ENCODE peak calls at places on chromosome 12, in nine cellular contexts. H is small intestine, R is colonic mucosa, O is OCI-LY7, W is A673, J is thyroid gland, K is upper lobe of right lung, X is uterus, S is mesendoderm. G is an unnamed sample. For H3K36me3, the result is how much of the 10 kb centered on the place peaks cover.

GRCh38 chr12:7460375-7461259 is 16.7 kb upstream of the CD163L1 start:
- DNase-seq in K (no peak), X (no peak), W (peak), S (peak), R (peak), J (peak), O (peak), H (peak), G (no peak)

GRCh38 chr12:76984566-76984965 is 80.8 kb downstream of the E2F7 start:
- DNase-seq in W (no peak), H (no peak), X (no peak), J (no peak), O (no peak), R (no peak), S (no peak), K (no peak), G (no peak)

GRCh38 chr12:12513416-12514006 is 49.2 kb downstream of the DUSP16 start:
- DNase-seq in H (no peak), O (no peak), J (no peak), S (no peak), R (no peak), K (no peak), X (no peak), W (no peak), G (no peak)

GRCh38 chr12:50862316-50862715 is 19.6 kb downstream of the TMPRSS12 start:
- DNase-seq in X (no peak), O (no peak), W (no peak), J (no peak), K (no peak), H (peak), S (no peak), R (no peak), G (no peak)

GRCh38 chr12:33566403-33566802 is 126.8 kb upstream of the SYT10 start:
- DNase-seq in O (no peak), S (no peak), H (no peak), W (no peak), R (no peak), J (no peak), K (no peak), X (no peak), G (no peak)

GRCh38 chr12:25131270-25131669 is 63.7 kb downstream of the DNAI7 start:
- DNase-seq in S (no peak), X (no peak), R (no peak), H (no peak), J (no peak), K (no peak), W (no peak), O (no peak), G (no peak)

GRCh38 chr12:15590180-15590826 is 198.9 kb downstream of the EPS8 start:
- DNase-seq in J (peak), S (peak), K (no peak), R (peak), H (peak), W (peak), O (peak), X (peak), G (peak)

GRCh38 chr12:50017047-50017446 is 8.2 kb downstream of the RACGAP1 start:
- DNase-seq in R (peak), S (no peak), O (no peak), W (peak), H (peak), X (peak), K (no peak), J (peak), G (peak)

GRCh38 chr12:26226629-26227375 is 31.4 kb downstream of the SSPN start:
- DNase-seq in S (peak), H (peak), J (peak), O (no peak), W (no peak), R (no peak), K (no peak), X (no peak), G (no peak)

GRCh38 chr12:14948672-14949071 is 10.3 kb upstream of the ERP27 start:
- DNase-seq in H (peak), R (peak), K (no peak), O (peak), J (peak), S (peak), X (peak), W (peak), G (no peak)

GRCh38 chr12:52740591-52740990 is 36.6 kb downstream of the KRT76 start:
- DNase-seq in O (no peak), K (no peak), H (peak), S (no peak), W (peak), J (no peak), R (no peak), X (no peak), G (no peak)

GRCh38 chr12:87812711-87813110 is 216.5 kb downstream of the C12orf50 start:
- DNase-seq in K (no peak), W (no peak), S (no peak), J (no peak), X (no peak), R (no peak), O (no peak), H (no peak), G (no peak)

GRCh38 chr12:130622803-130623202 is 93.3 kb downstream of the RIMBP2 start:
- DNase-seq in K (no peak), J (no peak), X (no peak), O (no peak), R (no peak), H (peak), S (no peak), W (no peak), G (no peak)

GRCh38 chr12:130619378-130619970 is 96.6 kb downstream of the RIMBP2 start:
- DNase-seq in S (peak), H (peak), W (no peak), X (no peak), K (no peak), O (no peak), J (no peak), R (no peak), G (no peak)

GRCh38 chr12:130621696-130622298 is 94.3 kb downstream of the RIMBP2 start:
- DNase-seq in H (no peak), S (no peak), W (no peak), R (no peak), O (no peak), X (no peak), J (no peak), K (no peak), G (no peak)

GRCh38 chr12:130620756-130621155 is 95.3 kb downstream of the RIMBP2 start:
- DNase-seq in H (no peak), X (no peak), J (no peak), W (no peak), S (no peak), K (no peak), O (no peak), R (no peak), G (no peak)

DNA sequence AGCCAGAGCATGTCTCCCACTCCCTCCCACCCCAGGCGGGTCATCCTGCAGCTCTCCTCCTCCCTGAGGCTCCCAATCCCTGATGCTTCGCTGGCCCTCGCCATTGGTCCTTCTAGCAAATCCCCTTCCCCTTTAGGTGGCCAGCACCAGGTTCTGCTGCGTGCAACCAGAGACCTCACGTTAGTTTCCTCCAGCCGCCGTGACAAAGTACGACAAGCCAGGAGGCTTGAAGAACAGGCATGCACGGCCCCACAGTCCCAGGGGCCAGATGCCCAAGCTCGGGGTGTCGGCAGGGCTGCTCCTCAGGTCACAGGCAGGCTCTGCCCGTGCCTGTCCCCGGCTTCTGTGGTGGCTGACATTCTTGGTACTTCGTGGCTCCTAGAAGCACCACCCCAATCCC is 95.8 kb downstream of the RIMBP2 start:
- DNase-seq in H (no peak), X (no peak), W (no peak), R (no peak), K (no peak), J (no peak), O (no peak), S (no peak), G (no peak)
- H3K36me3 ChIP-seq in H (under half), X (under half), W (under half), R (under half), K (under half), J (under half), O (under half), S (under half), G (under half)

DNA sequence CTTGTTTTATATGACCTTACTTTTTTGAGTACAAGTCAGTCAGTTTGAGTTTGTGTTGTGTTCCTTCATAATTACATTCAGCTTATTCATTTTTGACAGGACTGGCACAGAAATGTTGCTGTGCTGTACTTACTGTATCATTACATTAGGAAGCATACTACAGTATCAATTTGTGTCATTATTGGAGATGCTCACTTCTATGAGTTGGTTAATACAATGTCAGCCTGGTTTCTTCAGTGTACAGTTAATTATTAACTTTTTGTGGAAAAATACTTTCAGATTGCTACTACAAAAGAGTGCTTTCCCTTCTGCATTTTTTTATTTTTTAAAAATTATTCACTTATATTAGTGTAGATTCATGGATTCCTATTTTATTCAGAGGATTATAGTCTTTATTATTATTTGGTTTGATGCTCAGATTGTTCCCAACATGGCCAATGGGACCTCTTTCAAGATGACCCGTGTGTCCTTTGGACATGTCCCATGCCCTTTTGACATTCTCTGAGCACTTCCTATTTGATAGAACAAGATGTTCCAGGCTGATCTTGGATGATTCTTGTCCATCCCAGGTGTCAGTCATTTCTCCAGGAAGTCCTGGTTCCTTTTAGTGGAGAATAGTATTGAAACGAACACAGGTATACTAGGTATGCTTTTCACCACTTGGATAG is 66.6 kb downstream of the MON2 start:
- DNase-seq in H (no peak), W (no peak), R (no peak), S (no peak), K (no peak), X (no peak), O (no peak), J (no peak), G (no peak)
- H3K36me3 ChIP-seq in H (under half), W (under half), R (under half), S (under half), K (under half), X (under half), O (half or more), J (under half), G (under half)

DNA sequence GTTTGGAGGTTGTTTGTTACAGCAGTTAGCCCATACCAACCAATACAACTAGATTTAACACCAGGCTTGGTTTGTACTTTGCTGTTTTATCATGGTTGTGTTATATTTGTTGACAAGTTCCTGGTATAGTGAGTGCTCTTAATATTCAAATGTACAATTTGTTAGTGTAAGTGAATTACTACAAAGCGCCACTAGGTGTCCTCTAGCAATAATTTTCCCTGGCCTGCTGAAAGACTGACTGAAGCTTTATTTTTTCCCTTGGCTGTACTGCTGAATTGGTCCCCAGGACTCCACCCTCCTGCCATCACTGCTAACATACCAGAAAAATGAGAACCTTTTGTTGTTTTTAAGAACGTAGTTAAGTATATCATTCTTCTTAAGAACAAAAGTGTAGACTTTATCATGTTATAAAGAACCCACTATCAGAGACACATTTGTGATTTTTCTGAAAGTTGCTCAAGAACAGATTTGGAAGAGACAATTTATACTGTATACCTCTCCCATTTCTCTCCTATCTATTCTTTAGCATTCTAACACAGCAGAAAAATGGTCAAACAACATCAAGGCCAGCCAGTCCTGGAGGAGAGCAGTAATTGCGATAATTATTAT is 75.3 kb upstream of the FAR2 start:
- DNase-seq in H (peak), W (peak), R (peak), S (peak), O (peak), K (no peak), X (no peak), J (no peak), G (no peak)
- H3K36me3 ChIP-seq in H (under half), W (under half), R (under half), S (under half), O (under half), K (under half), X (under half), J (under half), G (under half)

DNA sequence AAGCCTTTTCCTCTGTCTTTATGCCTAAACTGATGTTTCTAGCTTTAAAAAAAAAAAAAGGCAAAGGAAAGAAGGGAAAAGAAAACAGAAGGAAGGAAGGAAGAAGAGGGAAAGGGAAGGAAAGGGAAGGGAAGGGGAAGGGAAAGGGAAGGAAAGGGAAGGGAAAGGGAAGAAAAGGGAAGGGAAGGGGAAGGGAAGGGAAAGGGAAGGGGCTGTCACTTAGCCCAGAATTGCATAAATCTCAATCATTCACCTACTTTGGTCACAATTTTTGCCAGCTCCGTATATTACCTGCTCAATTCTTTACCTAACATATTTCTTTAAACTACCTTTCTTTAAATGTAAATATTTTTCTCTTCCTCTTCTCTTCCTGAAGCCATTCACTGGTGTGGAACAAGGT is 26.8 kb downstream of the CIT start:
- DNase-seq in J (no peak), R (no peak), H (no peak), K (no peak), O (no peak), W (no peak), S (no peak), X (no peak), G (no peak)
- H3K36me3 ChIP-seq in J (under half), R (under half), H (under half), K (under half), O (half or more), W (under half), S (under half), X (under half), G (under half)

GRCh38 chr12:41983896-41984295 is 160.8 kb downstream of the GXYLT1 start:
- DNase-seq in J (no peak), K (no peak), X (no peak), H (no peak), O (no peak), R (no peak), S (no peak), W (peak), G (no peak)
- H3K36me3 ChIP-seq in J (under half), K (under half), X (under half), H (under half), O (under half), R (under half), S (under half), W (under half), G (under half)

DNA sequence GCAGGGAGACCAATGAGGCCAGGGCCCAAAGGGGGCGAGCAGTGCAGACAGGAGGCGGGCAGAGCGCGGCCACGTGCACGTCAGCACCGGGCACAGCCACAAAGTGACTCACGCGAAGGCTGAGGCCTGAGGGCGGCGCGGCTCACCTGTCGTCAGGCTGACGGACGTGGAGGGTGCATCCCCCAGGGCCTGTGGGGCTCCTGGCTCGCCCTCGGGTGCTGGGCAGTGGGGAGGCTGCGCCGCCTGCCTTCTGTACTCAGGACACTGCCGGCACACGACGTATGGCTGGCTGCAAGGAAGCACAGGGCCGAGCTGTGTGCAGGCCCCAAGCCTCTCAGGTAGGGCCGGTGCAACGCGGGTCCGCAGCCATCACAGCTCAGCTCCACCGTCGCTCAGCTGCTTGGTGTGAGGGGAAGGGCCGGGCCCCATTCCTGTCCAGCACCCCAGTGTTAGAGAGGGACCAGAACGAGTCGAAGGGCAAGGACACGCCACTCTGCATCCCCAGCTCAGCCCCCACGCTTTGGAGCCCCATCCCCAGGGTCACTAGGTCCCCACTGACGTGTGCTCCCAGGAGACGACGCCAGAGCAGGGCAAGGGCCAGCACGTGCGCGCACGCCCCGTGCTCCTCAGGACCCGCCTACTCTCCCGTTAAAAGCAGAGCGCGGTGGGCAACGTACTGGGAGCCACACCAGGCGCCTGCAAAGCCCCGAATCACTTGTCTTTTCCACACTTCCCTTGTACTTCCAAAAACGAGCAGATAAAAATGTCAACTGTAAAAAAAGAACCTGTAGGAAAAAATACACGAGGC is 24.8 kb upstream of the GOLGA3 start:
- DNase-seq in R (no peak), J (no peak), X (no peak), W (no peak), O (no peak), K (no peak), S (no peak), H (no peak), G (no peak)
- H3K36me3 ChIP-seq in R (under half), J (half or more), X (under half), W (under half), O (half or more), K (half or more), S (under half), H (under half), G (half or more)

DNA sequence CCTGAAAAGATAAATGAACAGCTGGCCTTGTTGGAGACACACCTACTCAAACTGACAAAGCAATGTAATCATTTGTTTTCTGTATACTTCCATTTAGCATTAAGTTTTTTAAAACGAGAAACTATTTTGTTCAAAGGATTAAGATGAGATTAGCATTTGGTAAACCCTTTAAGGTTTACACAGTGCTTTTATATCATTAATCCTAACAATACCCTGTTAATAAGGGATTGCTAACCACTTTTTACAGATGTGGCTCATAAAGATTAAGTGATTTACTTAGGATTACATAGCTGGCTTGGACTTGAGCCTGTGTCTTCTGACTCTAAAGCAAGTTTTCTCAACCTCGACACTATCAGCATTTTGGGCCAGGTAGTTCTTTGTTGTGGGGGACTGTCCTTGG is 134.4 kb downstream of the CFAP54 start:
- DNase-seq in K (no peak), W (no peak), O (no peak), J (no peak), X (no peak), R (no peak), H (no peak), S (no peak), G (no peak)
- H3K36me3 ChIP-seq in K (under half), W (under half), O (under half), J (under half), X (under half), R (under half), H (under half), S (under half), G (under half)

GRCh38 chr12:88951177-88951576 is 370.9 kb upstream of the KITLG start:
- DNase-seq in K (no peak), H (no peak), J (no peak), O (no peak), S (no peak), R (no peak), X (no peak), W (no peak), G (no peak)

GRCh38 chr12:88947486-88948043 is 367.3 kb upstream of the KITLG start:
- DNase-seq in S (no peak), H (no peak), W (no peak), X (no peak), R (no peak), O (no peak), K (no peak), J (no peak), G (no peak)

GRCh38 chr12:88944403-88944802 is 364.1 kb upstream of the KITLG start:
- DNase-seq in W (no peak), J (no peak), S (no peak), K (no peak), H (no peak), O (no peak), X (no peak), R (no peak), G (no peak)

GRCh38 chr12:88945041-88945732 is 364.9 kb upstream of the KITLG start:
- DNase-seq in J (no peak), H (no peak), R (no peak), O (no peak), K (no peak), X (no peak), W (no peak), S (no peak), G (no peak)

DNA sequence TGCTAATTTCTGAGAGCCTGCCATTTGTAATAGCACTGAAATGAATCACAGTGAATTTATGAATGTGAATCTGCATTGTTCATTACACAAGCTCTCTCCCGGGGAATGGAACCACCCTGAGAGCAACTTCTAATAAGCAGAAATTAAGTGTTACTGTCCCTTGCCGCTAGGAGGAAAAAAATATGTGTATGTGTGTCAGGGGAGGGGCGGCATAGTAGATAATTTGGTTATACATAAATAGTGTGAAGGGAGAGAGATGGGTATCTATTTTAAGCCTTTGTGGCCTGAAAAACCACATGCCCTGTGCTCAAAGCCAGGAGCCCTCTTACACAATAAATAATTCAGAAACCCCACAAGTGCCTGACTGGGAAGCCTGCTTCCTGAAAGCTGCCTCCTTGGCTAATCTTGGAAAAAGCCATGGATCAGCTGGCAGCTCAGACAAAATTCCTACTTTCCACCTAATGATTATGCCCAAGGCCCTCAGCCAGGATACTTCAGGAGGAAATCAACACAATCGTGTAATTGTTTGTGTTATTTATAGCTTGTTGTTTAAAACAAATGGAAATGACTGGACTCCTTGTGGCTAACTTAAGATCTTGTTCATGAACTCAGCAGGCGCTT is 366.2 kb upstream of the KITLG start:
- DNase-seq in H (no peak), K (no peak), S (peak), R (no peak), X (no peak), O (no peak), W (peak), J (peak), G (no peak)
- H3K36me3 ChIP-seq in H (under half), K (under half), S (under half), R (under half), X (under half), O (under half), W (under half), J (under half), G (under half)

G was measured in esophagus muscularis mucosa.